ENCODE peak calls at places on chromosomes 12 and 14, in six cellular contexts. H, S, O, Q, U and K are unnamed samples.

GRCh38 chr12:106527356-106527755 is 55.4 kb upstream of the RFX4 start:
- DNase-seq in H (no peak), U (no peak), Q (no peak), S (no peak), O (no peak), K (no peak)

GRCh38 chr14:44940944-44941343 is 20.8 kb downstream of the KLHL28 start:
- DNase-seq in Q (no peak), H (no peak), S (no peak), U (no peak), O (no peak), K (no peak)

GRCh38 chr14:66974397-66975025 is 214.7 kb upstream of the GARIN2 start:
- DNase-seq in U (no peak), Q (no peak), H (no peak), S (no peak), O (no peak), K (no peak)

GRCh38 chr12:65532162-65532561 is 253.7 kb downstream of the MSRB3 start:
- DNase-seq in Q (no peak), H (no peak), U (no peak), O (no peak), S (no peak), K (no peak)

GRCh38 chr12:24418157-24418556 is 468.7 kb upstream of the SOX5 start:
- DNase-seq in H (no peak), S (no peak), U (no peak), O (no peak), Q (no peak), K (no peak)

GRCh38 chr12:107337354-107338095 is 244.2 kb upstream of the CRY1 start:
- DNase-seq in S (no peak), O (no peak), U (no peak), H (no peak), Q (no peak), K (no peak)

GRCh38 chr14:33210304-33210703 is 271.6 kb downstream of the NPAS3 start:
- DNase-seq in S (no peak), U (peak; percentile 36), O (no peak), H (no peak), Q (peak; percentile 53), K (no peak)

GRCh38 chr14:34013714-34014055 is 62.8 kb upstream of the EGLN3 start:
- DNase-seq in S (no peak), Q (no peak), H (no peak), U (no peak), O (no peak), K (peak; percentile 42)

GRCh38 chr12:80186727-80187217 is 87.4 kb downstream of the OTOGL start:
- DNase-seq in S (no peak), U (no peak), H (no peak), Q (no peak), O (no peak), K (peak; percentile 30)

GRCh38 chr12:19287302-19287701 is 152.0 kb upstream of the AEBP2 start:
- DNase-seq in H (no peak), O (no peak), Q (no peak), U (no peak), S (no peak), K (no peak)

GRCh38 chr12:121513464-121514183 is 67.2 kb downstream of the KDM2B start:
- DNase-seq in S (no peak), U (no peak), Q (peak; percentile 78), O (peak; percentile 74), H (no peak), K (peak; percentile 89)

GRCh38 chr12:109358154-109358869 is 10.6 kb downstream of the MYO1H start:
- DNase-seq in O (peak; percentile 17), Q (no peak), U (no peak), H (no peak), S (no peak), K (peak; percentile 59)

GRCh38 chr12:113713156-113713555 is 241.5 kb upstream of the LHX5 start:
- DNase-seq in Q (no peak), H (no peak), O (no peak), S (no peak), U (no peak), K (no peak)

GRCh38 chr12:131774576-131774975 is 53.6 kb upstream of the MMP17 start:
- DNase-seq in O (no peak), U (no peak), H (no peak), S (no peak), Q (no peak), K (no peak)

GRCh38 chr14:47240755-47241437 is 434.5 kb downstream of the MDGA2 start:
- DNase-seq in S (no peak), U (no peak), O (no peak), Q (no peak), H (no peak), K (no peak)

GRCh38 chr14:95452176-95452889 is 64.1 kb downstream of the SYNE3 start:
- DNase-seq in S (no peak), O (no peak), Q (peak; percentile 60), U (no peak), H (no peak), K (peak; percentile 60)

GRCh38 chr12:9115731-9116689 is at the start of gene A2M:
- DNase-seq in Q (no peak), U (no peak), H (no peak), O (no peak), S (no peak), K (no peak)

GRCh38 chr12:105214670-105215375 is 21.2 kb downstream of the APPL2 start:
- DNase-seq in U (no peak), S (no peak), Q (no peak), H (no peak), O (no peak), K (no peak)

GRCh38 chr12:93624595-93625294 is 52.3 kb downstream of the SOCS2 start:
- DNase-seq in Q (no peak), U (no peak), H (no peak), S (no peak), O (peak; percentile 46), K (peak; percentile 44)

GRCh38 chr12:84857809-84858208 is 54.8 kb downstream of the SLC6A15 start:
- DNase-seq in H (no peak), U (no peak), O (no peak), S (no peak), Q (no peak), K (no peak)

GRCh38 chr12:25771062-25771461 is 187.4 kb upstream of the RASSF8 start:
- DNase-seq in O (no peak), U (no peak), Q (no peak), H (no peak), S (no peak), K (no peak)

GRCh38 chr14:69398818-69399210 is 322 bp downstream of the SLC39A9 start:
- DNase-seq in S (no peak), Q (no peak), O (no peak), H (no peak), U (no peak), K (no peak)

GRCh38 chr14:73777420-73777819 is 63.2 kb upstream of the PNMA1 start:
- DNase-seq in S (no peak), U (no peak), H (no peak), O (no peak), Q (no peak), K (no peak)
- TF ChIP-seq CTCF in S (peak; percentile 39), U (no peak), H (no peak), O (peak; percentile 30), Q (peak; percentile 54), K (no peak)

DNA sequence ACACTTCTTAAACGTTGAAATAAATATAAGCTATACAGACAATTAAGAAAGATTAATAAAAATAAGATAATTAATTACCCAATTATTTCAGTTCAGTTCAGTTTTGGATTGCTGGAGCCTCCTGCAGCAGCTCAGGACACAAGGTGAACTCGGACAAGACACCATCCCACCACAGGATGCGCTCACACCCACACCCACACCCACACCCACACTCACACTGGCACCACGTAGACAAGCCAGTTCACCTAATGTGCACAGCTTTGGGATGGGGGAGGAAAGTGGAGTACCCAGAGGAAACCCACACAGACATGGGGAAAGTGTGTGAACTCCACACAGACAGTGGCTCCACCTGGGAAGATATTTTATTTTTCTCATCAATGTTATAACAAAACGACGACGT is 32.1 kb downstream of the EMP1 start:
- DNase-seq in H (no peak), O (no peak), S (no peak), Q (no peak), U (no peak), K (no peak)
- TF ChIP-seq CTCF in H (no peak), O (no peak), S (no peak), Q (no peak), U (no peak), K (no peak)

GRCh38 chr14:77238356-77238755 is 32.6 kb downstream of the NGB start:
- DNase-seq in U (no peak), O (no peak), H (no peak), S (no peak), Q (no peak), K (no peak)

GRCh38 chr14:77240336-77240915 is 30.6 kb downstream of the NGB start:
- DNase-seq in O (no peak), S (peak; percentile 36), U (no peak), Q (no peak), H (no peak), K (no peak)

GRCh38 chr14:77238996-77239395 is 32.0 kb downstream of the NGB start:
- DNase-seq in U (no peak), H (no peak), S (no peak), O (no peak), Q (no peak), K (no peak)

GRCh38 chr14:77241955-77242354 is 29.1 kb downstream of the NGB start:
- DNase-seq in H (no peak), S (peak; percentile 0), U (no peak), Q (no peak), O (no peak), K (no peak)

GRCh38 chr14:77239412-77239811 is 31.6 kb downstream of the NGB start:
- DNase-seq in U (no peak), Q (no peak), H (no peak), O (no peak), S (no peak), K (no peak)
- TF ChIP-seq CTCF in U (no peak), Q (no peak), H (no peak), O (no peak), S (no peak), K (no peak)

GRCh38 chr12:6273209-6273928 is 37.1 kb upstream of the PLEKHG6 start:
- DNase-seq in S (no peak), H (no peak), O (no peak), Q (no peak), U (no peak), K (peak; percentile 31)
- TF ChIP-seq CTCF in S (no peak), H (no peak), O (peak; percentile 23), Q (no peak), U (peak; percentile 23), K (no peak)

DNA sequence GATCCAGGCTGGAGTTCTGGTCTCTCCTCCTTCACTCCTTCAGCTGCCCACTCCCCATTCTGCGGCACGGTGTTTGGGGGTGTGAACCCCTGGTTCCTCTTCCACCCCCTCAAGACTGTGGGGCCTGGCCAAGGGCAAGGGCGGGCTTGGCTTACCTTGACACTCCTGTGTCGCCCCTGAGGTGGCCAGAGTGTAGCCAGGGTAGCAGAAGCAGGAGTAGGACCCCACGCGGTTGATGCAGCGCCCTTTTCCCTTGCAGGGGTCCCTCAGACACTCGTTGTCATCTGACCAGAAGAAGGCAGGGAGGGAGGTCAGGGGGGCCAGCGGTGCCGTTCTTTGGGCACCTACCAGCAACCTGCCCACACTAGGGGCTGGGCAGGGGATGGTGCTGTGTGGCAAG is 28.2 kb downstream of the ISCA2 start:
- DNase-seq in H (no peak), O (no peak), S (peak; percentile 32), Q (no peak), U (no peak), K (no peak)
- TF ChIP-seq CTCF in H (no peak), O (no peak), S (no peak), Q (no peak), U (no peak), K (no peak)